ENCODE peak calls at places on chromosomes 6 and 20, in seven cellular contexts. G is uterus, I is fibroblast of mammary gland, W is activated gamma-delta T cell treated with Interleukin-2 at 50 U/mL for 16 hours, E is cardiac muscle cell, H is kidney tubule cell, X is fibroblast of villous mesenchyme. A is an unnamed sample.

GRCh38 chr6:37809144-37809543 is 10.4 kb upstream of the ZFAND3 start:
- DNase-seq in G (no peak), I (peak), E (no peak), W (no peak), X (no peak), H (peak), A (no peak)

GRCh38 chr6:170405311-170405975 is 98.9 kb downstream of the FAM120B start:
- DNase-seq in W (no peak), G (no peak), H (peak), E (no peak), I (peak), X (peak), A (peak)

GRCh38 chr20:5535211-5535756 is 214.9 kb upstream of the SHLD1 start:
- DNase-seq in E (no peak), X (peak), I (peak), G (no peak), W (no peak), H (no peak), A (peak)

GRCh38 chr20:51583073-51583472 is 40.6 kb upstream of the NFATC2 start:
- DNase-seq in G (no peak), I (no peak), H (no peak), W (no peak), X (no peak), E (no peak), A (no peak)

GRCh38 chr6:16286151-16286522 is 47.8 kb downstream of the GMPR start:
- DNase-seq in X (peak), W (no peak), I (peak), E (peak), H (peak), G (peak), A (peak)

GRCh38 chr6:91099501-91099900 is 512.6 kb upstream of the MAP3K7 start:
- DNase-seq in E (no peak), X (no peak), G (no peak), H (no peak), W (no peak), I (no peak), A (no peak)

GRCh38 chr6:169234634-169235033 is 19.0 kb downstream of the THBS2 start:
- DNase-seq in E (no peak), X (no peak), I (no peak), G (no peak), H (no peak), W (no peak), A (no peak)

GRCh38 chr6:159654483-159655098 is 38.5 kb downstream of the SOD2 start:
- DNase-seq in W (no peak), G (no peak), E (peak), I (peak), X (peak), H (peak), A (peak)

GRCh38 chr6:3159805-3160781 is 2.7 kb upstream of the TUBB2A start:
- DNase-seq in I (peak), W (peak), H (peak), X (peak), G (peak), E (peak), A (peak)

GRCh38 chr6:131015630-131016263 is 47.3 kb downstream of the EPB41L2 start:
- DNase-seq in X (peak), I (peak), E (no peak), H (no peak), W (no peak), G (no peak), A (no peak)

GRCh38 chr6:161033667-161034066 is 42.1 kb downstream of the MAP3K4 start:
- DNase-seq in I (peak), G (no peak), E (peak), X (no peak), H (no peak), W (no peak), A (no peak)

GRCh38 chr20:3655032-3655405 is 8.2 kb downstream of the GFRA4 start:
- DNase-seq in W (no peak), I (no peak), H (no peak), G (no peak), E (no peak), X (no peak), A (no peak)

GRCh38 chr6:85640806-85641205 is 1.9 kb downstream of the SYNCRIP start:
- DNase-seq in G (no peak), W (no peak), I (peak), E (no peak), X (peak), H (no peak), A (no peak)